ENCODE peak calls at places on chromosomes 6 and 20, in seven cellular contexts. E is upper lobe of right lung; Q is effector memory CD4-positive, alpha-beta T cell; G is adrenal gland; M is K562; T is spleen; Z is ovary. X is an unnamed sample.

GRCh38 chr20:36881888-36882287 is 6.0 kb downstream of the TLDC2 start:
- DNase-seq in E (peak; percentile 10), Q (no peak), G (no peak), M (no peak), T (no peak), Z (no peak), X (no peak)

GRCh38 chr20:47099749-47100515 is 205.3 kb downstream of the EYA2 start:
- DNase-seq in E (no peak), Q (no peak), G (no peak), M (no peak), T (no peak), Z (no peak), X (no peak)

GRCh38 chr20:9353916-9354276 is 160.5 kb upstream of the LAMP5 start:
- DNase-seq in E (no peak), Q (no peak), G (no peak), M (no peak), T (no peak), Z (no peak), X (no peak)

GRCh38 chr6:16158943-16159557 is 30.2 kb downstream of the MYLIP start:
- DNase-seq in E (no peak), Q (no peak), G (no peak), M (no peak), T (no peak), Z (no peak), X (no peak)

GRCh38 chr20:10864076-10864672 is 190.4 kb upstream of the JAG1 start:
- DNase-seq in E (peak; percentile 73), Q (no peak), G (no peak), M (no peak), T (no peak), Z (no peak), X (peak; percentile 84)

GRCh38 chr6:119482850-119483285 is 133.3 kb upstream of the MAN1A1 start:
- DNase-seq in E (no peak), Q (no peak), G (no peak), M (no peak), T (no peak), Z (no peak), X (peak; percentile 11)

GRCh38 chr6:161458199-161458598 is 184.3 kb upstream of the AGPAT4 start:
- DNase-seq in E (no peak), Q (no peak), G (no peak), M (no peak), T (no peak), Z (no peak), X (no peak)

GRCh38 chr6:147279423-147279822 is 75.2 kb downstream of the STXBP5 start:
- DNase-seq in E (no peak), Q (no peak), G (no peak), M (no peak), T (no peak), Z (no peak), X (no peak)

GRCh38 chr20:35953411-35954199 is 697 bp downstream of the SCAND1 start:
- DNase-seq in E (peak; percentile 82), Q (peak; percentile 68), G (peak; percentile 51), M (peak; percentile 67), T (peak; percentile 95), Z (no peak), X (peak; percentile 56)

GRCh38 chr20:34022154-34022842 is 28.6 kb downstream of the RALY start:
- DNase-seq in E (no peak), Q (no peak), G (no peak), M (no peak), T (no peak), Z (no peak), X (no peak)

GRCh38 chr20:17969884-17970409 is 1.1 kb downstream of the MGME1 start:
- DNase-seq in E (no peak), Q (peak; percentile 20), G (peak; percentile 54), M (peak; percentile 12), T (peak; percentile 89), Z (no peak), X (peak; percentile 34)

GRCh38 chr6:144284753-144285547 is at the start of gene UTRN:
- DNase-seq in E (peak; percentile 93), Q (peak; percentile 5), G (peak; percentile 83), M (peak; percentile 45), T (peak; percentile 92), Z (peak; percentile 82), X (peak; percentile 83)

GRCh38 chr6:29884261-29884660 is 56.6 kb downstream of the HLA-G start:
- DNase-seq in E (no peak), Q (no peak), G (no peak), M (no peak), T (no peak), Z (no peak), X (no peak)

GRCh38 chr6:33700391-33701050 is 11.0 kb downstream of the UQCC2 start:
- DNase-seq in E (peak; percentile 84), Q (peak; percentile 57), G (peak; percentile 76), M (peak; percentile 76), T (peak; percentile 91), Z (no peak), X (peak; percentile 76)

GRCh38 chr20:58251979-58252591 is 23.6 kb upstream of the ANKRD60 start:
- DNase-seq in E (no peak), Q (no peak), G (no peak), M (peak; percentile 73), T (no peak), Z (no peak), X (no peak)

GRCh38 chr20:25459916-25460590 is 52.6 kb downstream of the GINS1 start:
- DNase-seq in E (no peak), Q (no peak), G (no peak), M (no peak), T (no peak), Z (no peak), X (no peak)

GRCh38 chr6:157893238-157893637 is 70.2 kb downstream of the SNX9 start:
- DNase-seq in E (no peak), Q (peak; percentile 28), G (no peak), M (no peak), T (no peak), Z (no peak), X (no peak)

GRCh38 chr20:51447097-51447764 is 95.3 kb downstream of the NFATC2 start:
- DNase-seq in E (no peak), Q (no peak), G (peak; percentile 46), M (no peak), T (peak; percentile 40), Z (peak; percentile 80), X (peak; percentile 58)

GRCh38 chr20:44501448-44501847 is 20.4 kb downstream of the SERINC3 start:
- DNase-seq in E (no peak), Q (no peak), G (peak; percentile 78), M (no peak), T (no peak), Z (no peak), X (no peak)

DNA sequence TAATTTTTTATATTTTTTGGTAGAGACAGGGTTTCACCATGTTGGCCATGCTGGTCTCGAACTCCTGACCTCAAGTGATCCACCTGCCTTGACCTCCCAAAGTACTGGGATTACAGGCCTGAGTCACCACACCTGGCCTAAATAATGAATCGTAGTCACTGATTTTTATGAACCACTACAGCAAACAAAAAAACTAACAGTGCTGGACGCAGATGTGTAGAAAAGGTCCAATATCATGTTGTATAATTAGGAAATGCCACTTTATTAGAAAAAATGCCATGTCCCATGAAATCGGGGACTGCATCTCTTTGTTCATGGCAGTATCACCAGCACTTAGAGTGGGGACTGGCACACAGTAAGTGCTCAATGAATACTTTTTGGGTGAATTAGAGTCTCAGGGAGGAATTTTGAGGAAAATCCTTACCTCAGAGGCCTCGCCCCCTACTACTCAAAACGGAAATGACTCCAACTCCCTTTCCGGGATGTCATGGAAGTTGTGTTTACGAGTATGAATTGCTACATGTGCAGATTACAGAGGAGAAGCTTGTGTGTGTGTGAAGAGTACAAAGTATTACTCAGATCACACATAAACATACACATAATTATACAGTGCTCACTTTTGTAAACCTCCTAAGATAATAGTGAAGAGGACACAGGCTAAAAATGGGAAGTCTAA is 43.6 kb upstream of the FAM50B start:
- DNase-seq in E (no peak), Q (no peak), G (no peak), M (no peak), T (no peak), Z (no peak), X (no peak)
- H3K27ac ChIP-seq in E (no peak overlapping the region), Q (no peak overlapping the region), G (no peak overlapping the region), M (no peak overlapping the region), T (no peak overlapping the region), Z (no peak overlapping the region), X (peak overlapping the region; percentile 86)

GRCh38 chr6:5752282-5752681 is 254.4 kb downstream of the NRN1 start:
- DNase-seq in E (no peak), Q (no peak), G (no peak), M (no peak), T (no peak), Z (no peak), X (no peak)
- H3K27ac ChIP-seq in E (no peak overlapping the region), Q (no peak overlapping the region), G (no peak overlapping the region), M (no peak overlapping the region), T (no peak overlapping the region), Z (no peak overlapping the region), X (no peak overlapping the region)

GRCh38 chr6:31086788-31087440 is 25.5 kb downstream of the C6orf15 start:
- DNase-seq in E (no peak), Q (no peak), G (no peak), M (no peak), T (no peak), Z (no peak), X (no peak)
- H3K27ac ChIP-seq in E (no peak overlapping the region), Q (no peak overlapping the region), G (no peak overlapping the region), M (no peak overlapping the region), T (no peak overlapping the region), Z (no peak overlapping the region), X (no peak overlapping the region)

GRCh38 chr6:41546866-41547798 is 951 bp downstream of the FOXP4 start:
- DNase-seq in E (peak; percentile 80), Q (no peak), G (peak; percentile 37), M (peak; percentile 81), T (peak; percentile 84), Z (peak; percentile 55), X (peak; percentile 63)
- H3K27ac ChIP-seq in E (peak overlapping the region; percentile 63), Q (no peak overlapping the region), G (no peak overlapping the region), M (peak overlapping the region; percentile 50), T (peak overlapping the region; percentile 74), Z (peak overlapping the region; percentile 55), X (peak overlapping the region; percentile 81)

DNA sequence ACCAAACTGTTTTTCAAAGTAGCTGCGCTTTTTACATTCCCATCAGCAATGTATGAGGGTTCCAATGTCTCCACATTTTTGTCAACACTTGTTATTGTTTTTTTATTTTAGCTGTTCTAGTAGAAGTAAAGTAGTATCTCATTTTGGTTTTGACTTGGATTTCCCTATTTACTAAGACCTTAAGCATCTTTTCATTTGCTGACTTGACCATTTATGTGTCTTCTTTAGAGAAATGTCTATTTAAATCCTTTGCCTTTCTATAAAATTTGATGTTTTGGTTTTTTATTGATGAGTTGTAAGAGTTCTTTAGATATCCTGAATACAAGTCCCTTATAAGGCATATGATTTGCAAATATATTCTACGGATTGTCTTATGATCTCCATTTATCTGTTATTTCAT is 110.6 kb downstream of the CD164 start:
- DNase-seq in E (no peak), Q (no peak), G (no peak), M (no peak), T (no peak), Z (no peak), X (no peak)
- H3K27ac ChIP-seq in E (no peak overlapping the region), Q (no peak overlapping the region), G (no peak overlapping the region), M (no peak overlapping the region), T (no peak overlapping the region), Z (no peak overlapping the region), X (no peak overlapping the region)

X was measured in body of pancreas.